ENCODE peak calls at places on chromosomes 13 and 19, in six cellular contexts. One of them, this sample, is unnamed.

GRCh38 chr19:28577199-28577598 is 635.8 kb downstream of the UQCRFS1 start:
- DNase-seq in progenitor cell of endocrine pancreas: no peak
- DNase-seq in naive B cell: no peak
- DNase-seq in fibroblast of the conjunctiva: no peak
- DNase-seq in nephron progenitor cell: peak; percentile 46
- DNase-seq in kidney epithelial cell: no peak
- DNase-seq in this sample: no peak

GRCh38 chr13:80901111-80902014 is 560.4 kb upstream of the SPRY2 start:
- DNase-seq in kidney epithelial cell: no peak
- DNase-seq in fibroblast of the conjunctiva: no peak
- DNase-seq in progenitor cell of endocrine pancreas: no peak
- DNase-seq in nephron progenitor cell: no peak
- DNase-seq in naive B cell: no peak
- DNase-seq in this sample: no peak

GRCh38 chr13:68063181-68063580 is 833.0 kb upstream of the PCDH9 start:
- DNase-seq in naive B cell: no peak
- DNase-seq in progenitor cell of endocrine pancreas: no peak
- DNase-seq in nephron progenitor cell: no peak
- DNase-seq in kidney epithelial cell: no peak
- DNase-seq in fibroblast of the conjunctiva: no peak
- DNase-seq in this sample: no peak

GRCh38 chr19:44756089-44756562 is 7.6 kb downstream of the BCL3 start:
- DNase-seq in fibroblast of the conjunctiva: no peak
- DNase-seq in progenitor cell of endocrine pancreas: no peak
- DNase-seq in naive B cell: no peak
- DNase-seq in kidney epithelial cell: no peak
- DNase-seq in nephron progenitor cell: no peak
- DNase-seq in this sample: no peak

GRCh38 chr13:114077938-114078335 is 54.5 kb downstream of the RASA3 start:
- DNase-seq in progenitor cell of endocrine pancreas: no peak
- DNase-seq in naive B cell: no peak
- DNase-seq in kidney epithelial cell: no peak
- DNase-seq in fibroblast of the conjunctiva: peak; percentile 75
- DNase-seq in nephron progenitor cell: peak; percentile 34
- DNase-seq in this sample: no peak

GRCh38 chr19:18422530-18423191 is 3.5 kb downstream of the SSBP4 start:
- DNase-seq in progenitor cell of endocrine pancreas: peak; percentile 8
- DNase-seq in fibroblast of the conjunctiva: no peak
- DNase-seq in kidney epithelial cell: no peak
- DNase-seq in naive B cell: no peak
- DNase-seq in nephron progenitor cell: no peak
- DNase-seq in this sample: no peak

GRCh38 chr19:5070922-5071321 is 102.0 kb downstream of the KDM4B start:
- DNase-seq in kidney epithelial cell: no peak
- DNase-seq in progenitor cell of endocrine pancreas: no peak
- DNase-seq in naive B cell: no peak
- DNase-seq in nephron progenitor cell: no peak
- DNase-seq in fibroblast of the conjunctiva: no peak
- DNase-seq in this sample: no peak

GRCh38 chr13:109657395-109657794 is 129.0 kb downstream of the IRS2 start:
- DNase-seq in fibroblast of the conjunctiva: no peak
- DNase-seq in naive B cell: no peak
- DNase-seq in kidney epithelial cell: no peak
- DNase-seq in progenitor cell of endocrine pancreas: no peak
- DNase-seq in nephron progenitor cell: no peak
- DNase-seq in this sample: no peak

GRCh38 chr19:52226652-52227051 is 36.8 kb downstream of the PPP2R1A start:
- DNase-seq in kidney epithelial cell: no peak
- DNase-seq in nephron progenitor cell: no peak
- DNase-seq in naive B cell: no peak
- DNase-seq in fibroblast of the conjunctiva: no peak
- DNase-seq in progenitor cell of endocrine pancreas: no peak
- DNase-seq in this sample: no peak

GRCh38 chr13:101417043-101417406 is 717 bp upstream of the NALCN start:
- DNase-seq in kidney epithelial cell: no peak
- DNase-seq in nephron progenitor cell: no peak
- DNase-seq in fibroblast of the conjunctiva: no peak
- DNase-seq in naive B cell: no peak
- DNase-seq in progenitor cell of endocrine pancreas: no peak
- DNase-seq in this sample: no peak

GRCh38 chr19:44308011-44308410 is 3.2 kb upstream of the ZNF235 start:
- DNase-seq in kidney epithelial cell: no peak
- DNase-seq in progenitor cell of endocrine pancreas: no peak
- DNase-seq in naive B cell: no peak
- DNase-seq in nephron progenitor cell: no peak
- DNase-seq in fibroblast of the conjunctiva: no peak
- DNase-seq in this sample: no peak